ENCODE peak calls at places on chromosome 3, in four cellular contexts. One of them, this sample, is unnamed.
A peak's percentile ranks its signal among the peaks of the same experiment; 100 is the strongest.

GRCh38 chr3:98812851-98813374 is 49.8 kb downstream of the ST3GAL6 start:
- DNase-seq in neuronal stem cell: no peak
- DNase-seq in IMR-90: peak; percentile 50
- DNase-seq in H1: no peak
- DNase-seq in this sample: peak; percentile 56

GRCh38 chr3:132549890-132550578 is 47.0 kb upstream of the ACKR4 start:
- DNase-seq in neuronal stem cell: no peak
- DNase-seq in IMR-90: peak; percentile 83
- DNase-seq in H1: no peak
- DNase-seq in this sample: peak; percentile 20

GRCh38 chr3:131658771-131659170 is 156.0 kb upstream of the MRPL3 start:
- DNase-seq in neuronal stem cell: no peak
- DNase-seq in IMR-90: no peak
- DNase-seq in H1: no peak
- DNase-seq in this sample: no peak

GRCh38 chr3:177134166-177134565 is 63.1 kb downstream of the TBL1XR1 start:
- DNase-seq in neuronal stem cell: no peak
- DNase-seq in IMR-90: no peak
- DNase-seq in H1: no peak
- DNase-seq in this sample: peak; percentile 29

GRCh38 chr3:5212625-5213573 is 25.4 kb downstream of the EDEM1 start:
- DNase-seq in neuronal stem cell: no peak
- DNase-seq in IMR-90: no peak
- DNase-seq in H1: no peak
- DNase-seq in this sample: no peak

GRCh38 chr3:22296641-22297040 is 545.6 kb upstream of the ZNF385D start:
- DNase-seq in neuronal stem cell: no peak
- DNase-seq in IMR-90: no peak
- DNase-seq in H1: no peak
- DNase-seq in this sample: peak; percentile 9

GRCh38 chr3:177569823-177570657 is 372.8 kb upstream of the TBL1XR1 start:
- DNase-seq in neuronal stem cell: no peak
- DNase-seq in IMR-90: no peak
- DNase-seq in H1: no peak
- DNase-seq in this sample: no peak

GRCh38 chr3:45272828-45273470 is 46.9 kb upstream of the TMEM158 start:
- DNase-seq in neuronal stem cell: no peak
- DNase-seq in IMR-90: no peak
- DNase-seq in H1: no peak
- DNase-seq in this sample: no peak

GRCh38 chr3:177478170-177478859 is 281.0 kb upstream of the TBL1XR1 start:
- DNase-seq in neuronal stem cell: no peak
- DNase-seq in IMR-90: peak; percentile 100
- DNase-seq in H1: no peak
- DNase-seq in this sample: peak; percentile 97

GRCh38 chr3:124887177-124887995 is at the start of gene ITGB5:
- DNase-seq in neuronal stem cell: peak; percentile 80
- DNase-seq in IMR-90: peak; percentile 63
- DNase-seq in H1: peak; percentile 87
- DNase-seq in this sample: peak; percentile 88

GRCh38 chr3:127738192-127738840 is 65.6 kb downstream of the ABTB1 start:
- DNase-seq in neuronal stem cell: no peak
- DNase-seq in IMR-90: peak; percentile 36
- DNase-seq in H1: no peak
- DNase-seq in this sample: peak; percentile 72

GRCh38 chr3:31981206-31982181 is at the start of the genes OSBPL10 and ZNF860:
- DNase-seq in neuronal stem cell: no peak
- DNase-seq in IMR-90: peak; percentile 92
- DNase-seq in H1: peak; percentile 87
- DNase-seq in this sample: peak; percentile 92
- H4K8ac ChIP-seq in neuronal stem cell: no peak within 1 kb of the TSS
- H4K8ac ChIP-seq in IMR-90: peak within 1 kb of the TSS; percentile 75
- H4K8ac ChIP-seq in H1: peak within 1 kb of the TSS; percentile 91
- H4K8ac ChIP-seq in this sample: peak within 1 kb of the TSS; percentile 89

DNA sequence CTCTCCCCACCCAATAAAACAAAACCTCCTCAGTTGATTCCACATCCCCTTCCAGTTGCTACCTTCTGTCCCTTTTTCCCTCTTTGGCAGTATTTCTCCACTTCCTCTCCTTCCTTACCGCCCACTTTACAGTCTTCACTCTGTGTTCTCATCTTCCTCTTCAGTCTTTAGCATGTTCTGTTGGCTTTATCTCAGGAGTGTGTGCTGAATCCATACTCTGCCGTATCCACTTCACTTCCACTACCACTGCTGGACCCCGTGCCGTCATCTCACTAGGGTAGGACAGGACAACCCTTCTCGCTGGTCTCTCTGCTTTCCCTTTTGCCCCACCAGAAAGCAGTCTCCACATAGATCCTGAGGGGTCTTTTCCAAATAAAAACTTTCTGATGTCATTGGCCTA is 74.3 kb downstream of the FNDC3B start:
- DNase-seq in neuronal stem cell: no peak
- DNase-seq in IMR-90: no peak
- DNase-seq in H1: no peak
- DNase-seq in this sample: no peak
- H3K36me3 ChIP-seq in neuronal stem cell: peaks cover 64% of the 10 kb centered on the region
- H3K36me3 ChIP-seq in IMR-90: peaks cover 27% of the 10 kb centered on the region
- H3K36me3 ChIP-seq in H1: no peaks in the 10 kb centered on the region
- H3K36me3 ChIP-seq in this sample: peaks cover 72% of the 10 kb centered on the region

GRCh38 chr3:13018039-13018431 is 55.2 kb downstream of the IQSEC1 start:
- DNase-seq in neuronal stem cell: no peak
- DNase-seq in IMR-90: no peak
- DNase-seq in H1: no peak
- DNase-seq in this sample: no peak

GRCh38 chr3:13018561-13019242 is 54.5 kb downstream of the IQSEC1 start:
- DNase-seq in neuronal stem cell: no peak
- DNase-seq in IMR-90: no peak
- DNase-seq in H1: no peak
- DNase-seq in this sample: no peak

GRCh38 chr3:13020159-13020558 is 53.1 kb downstream of the IQSEC1 start:
- DNase-seq in neuronal stem cell: no peak
- DNase-seq in IMR-90: no peak
- DNase-seq in H1: no peak
- DNase-seq in this sample: no peak

GRCh38 chr3:13019706-13020105 is 53.5 kb downstream of the IQSEC1 start:
- DNase-seq in neuronal stem cell: no peak
- DNase-seq in IMR-90: no peak
- DNase-seq in H1: no peak
- DNase-seq in this sample: no peak

DNA sequence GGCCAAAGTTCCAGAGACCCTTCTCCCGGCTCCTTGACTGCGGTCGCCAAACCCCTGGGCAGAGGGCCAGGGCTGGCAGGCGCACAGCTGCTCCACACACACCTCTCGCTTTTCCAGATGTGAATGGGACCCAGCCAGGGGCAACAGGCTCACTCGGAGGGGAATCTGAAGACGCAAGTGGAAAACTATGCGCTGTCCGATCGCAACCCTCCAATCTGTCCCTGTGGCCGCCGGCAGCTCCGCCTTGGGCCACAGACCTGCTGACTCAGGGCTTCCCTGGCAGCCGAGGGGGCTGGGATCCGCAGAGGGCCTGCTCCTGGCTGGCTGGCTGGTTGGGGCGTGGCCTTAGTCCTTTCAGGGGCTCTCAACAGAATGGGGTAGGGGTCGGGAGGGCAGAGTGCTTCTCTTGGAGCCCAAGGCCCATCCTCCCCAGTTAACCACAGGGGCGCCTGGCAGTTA is 54.0 kb downstream of the IQSEC1 start:
- DNase-seq in neuronal stem cell: peak; percentile 71
- DNase-seq in IMR-90: peak; percentile 76
- DNase-seq in H1: peak; percentile 88
- DNase-seq in this sample: peak; percentile 90
- H4K8ac ChIP-seq in neuronal stem cell: no peak overlapping the region
- H4K8ac ChIP-seq in IMR-90: no peak overlapping the region
- H4K8ac ChIP-seq in H1: no peak overlapping the region
- H4K8ac ChIP-seq in this sample: peak overlapping the region; percentile 70

GRCh38 chr3:9794400-9794799 is 1.5 kb downstream of the ARPC4 start:
- DNase-seq in neuronal stem cell: no peak
- DNase-seq in IMR-90: no peak
- DNase-seq in H1: no peak
- DNase-seq in this sample: no peak
- H3K36me3 ChIP-seq in neuronal stem cell: peaks cover 69% of the 10 kb centered on the region
- H3K36me3 ChIP-seq in IMR-90: peaks cover 36% of the 10 kb centered on the region
- H3K36me3 ChIP-seq in H1: peaks cover 3% of the 10 kb centered on the region
- H3K36me3 ChIP-seq in this sample: peaks cover 30% of the 10 kb centered on the region

GRCh38 chr3:146414010-146414409 is 55.4 kb downstream of the PLSCR2 start:
- DNase-seq in neuronal stem cell: no peak
- DNase-seq in IMR-90: no peak
- DNase-seq in H1: no peak
- DNase-seq in this sample: no peak

GRCh38 chr3:146421814-146422748 is 47.3 kb downstream of the PLSCR2 start:
- DNase-seq in neuronal stem cell: no peak
- DNase-seq in IMR-90: peak; percentile 82
- DNase-seq in H1: no peak
- DNase-seq in this sample: peak; percentile 45

DNA sequence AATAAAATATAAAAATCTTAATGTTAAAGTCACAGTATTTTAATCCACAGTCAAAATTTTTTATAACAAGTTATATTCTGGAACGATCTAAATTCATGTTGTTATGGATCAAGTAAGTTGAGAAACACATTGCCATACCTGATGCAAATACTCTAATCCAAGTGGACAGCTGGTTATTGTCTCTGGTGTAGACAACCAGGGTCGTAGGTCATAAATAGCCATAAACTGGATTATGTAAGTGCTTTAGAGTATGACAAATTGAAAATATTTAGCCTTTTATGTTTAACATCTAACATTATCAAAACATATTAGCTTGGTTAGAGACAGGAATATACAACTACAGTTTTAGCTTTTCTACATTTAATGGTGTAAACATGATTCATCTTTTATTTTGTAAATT is 53.0 kb downstream of the PLSCR2 start:
- DNase-seq in neuronal stem cell: no peak
- DNase-seq in IMR-90: no peak
- DNase-seq in H1: no peak
- DNase-seq in this sample: no peak
- H4K8ac ChIP-seq in neuronal stem cell: no peak overlapping the region
- H4K8ac ChIP-seq in IMR-90: no peak overlapping the region
- H4K8ac ChIP-seq in H1: no peak overlapping the region
- H4K8ac ChIP-seq in this sample: no peak overlapping the region

DNA sequence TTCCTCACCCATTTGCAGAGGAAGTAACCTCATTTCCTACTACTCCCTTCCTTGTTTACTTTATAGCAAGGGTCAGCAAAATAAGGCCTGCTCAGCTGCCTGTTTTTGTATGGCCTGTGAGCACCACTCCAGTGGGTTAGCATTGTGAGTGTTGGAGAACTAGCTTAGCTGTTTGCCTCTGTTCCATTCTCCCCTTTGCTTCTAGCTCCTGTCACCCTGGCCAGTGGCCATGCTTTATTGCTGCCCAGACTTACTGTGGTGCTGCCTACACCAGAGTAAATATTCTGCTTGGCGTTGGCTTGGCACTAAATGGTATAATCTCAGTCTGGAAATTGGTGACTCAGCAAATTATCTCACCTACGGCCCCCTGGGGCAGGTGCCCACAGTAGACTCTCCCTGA is 8.8 kb downstream of the PDCD6IP start:
- DNase-seq in neuronal stem cell: no peak
- DNase-seq in IMR-90: no peak
- DNase-seq in H1: no peak
- DNase-seq in this sample: no peak
- H3K36me3 ChIP-seq in neuronal stem cell: peaks cover 29% of the 10 kb centered on the region
- H3K36me3 ChIP-seq in IMR-90: peaks cover 10% of the 10 kb centered on the region
- H3K36me3 ChIP-seq in H1: no peaks in the 10 kb centered on the region
- H3K36me3 ChIP-seq in this sample: peaks cover 38% of the 10 kb centered on the region